ENCODE peak calls at places on chromosomes 4 and X, in ten cellular contexts. F is IMR-90, O is cardiac muscle cell, C is upper lobe of right lung, L is left ventricle myocardium inferior, S is fibroblast of lung, K is CD14-positive monocyte, I is Peyer's patch, H is body of pancreas, E is GM10248. B is an unnamed sample.

GRCh38 chr4:79574741-79575451 is 166.9 kb upstream of the GK2 start:
- DNase-seq in O (no peak), F (no peak), C (no peak), E (no peak), S (no peak), L (no peak), I (no peak), H (no peak), K (no peak), B (no peak)

GRCh38 chr4:3527914-3528876 is 4.0 kb downstream of the LRPAP1 start:
- DNase-seq in L (no peak), F (no peak), E (no peak), C (peak; percentile 58), K (peak; percentile 44), H (no peak), S (no peak), O (no peak), I (no peak), B (no peak)

GRCh38 chr4:173436149-173436579 is 37.2 kb upstream of the SCRG1 start:
- DNase-seq in H (no peak), I (no peak), E (no peak), S (peak; percentile 70), K (no peak), C (no peak), O (peak; percentile 80), L (no peak), F (peak; percentile 67), B (no peak)

GRCh38 chr4:73446336-73446938 is 10.4 kb downstream of the AFP start:
- DNase-seq in K (no peak), I (no peak), H (no peak), C (no peak), S (peak; percentile 64), O (peak; percentile 63), L (no peak), E (peak; percentile 48), F (peak; percentile 63), B (peak; percentile 45)

GRCh38 chrX:10756365-10756915 is 136.1 kb upstream of the MID1 start:
- DNase-seq in C (no peak), E (no peak), F (peak; percentile 92), S (peak; percentile 79), I (no peak), H (no peak), K (no peak), L (no peak), O (peak; percentile 83), B (peak; percentile 68)

GRCh38 chrX:115649461-115650063 is 88.6 kb downstream of the PLS3 start:
- DNase-seq in S (peak; percentile 9), L (no peak), H (no peak), C (no peak), O (no peak), K (no peak), F (no peak), I (no peak), E (no peak), B (no peak)

GRCh38 chrX:27435031-27435430 is 28.1 kb downstream of the PPP4R3C start:
- DNase-seq in E (no peak), L (no peak), S (no peak), K (no peak), O (no peak), I (no peak), F (no peak), C (no peak), H (no peak), B (no peak)

GRCh38 chr4:168151313-168151712 is 59.0 kb downstream of the ANXA10 start:
- DNase-seq in K (no peak), S (no peak), O (no peak), F (no peak), H (no peak), C (no peak), L (no peak), I (no peak), E (no peak), B (no peak)

GRCh38 chrX:10526442-10526841 is 93.9 kb downstream of the MID1 start:
- DNase-seq in K (no peak), S (peak; percentile 70), C (no peak), O (no peak), I (no peak), H (no peak), E (no peak), F (peak; percentile 63), L (no peak), B (no peak)

GRCh38 chr4:24664956-24665355 is 80.6 kb upstream of the DHX15 start:
- DNase-seq in L (no peak), I (no peak), E (no peak), K (no peak), H (no peak), O (peak; percentile 95), S (peak; percentile 67), C (no peak), F (peak; percentile 55), B (no peak)

GRCh38 chrX:154091678-154092077 is 5.8 kb downstream of the MECP2 start:
- DNase-seq in E (no peak), L (no peak), I (no peak), F (no peak), K (no peak), C (peak; percentile 76), H (peak; percentile 19), O (no peak), S (no peak), B (no peak)

GRCh38 chr4:110615366-110616161 is 7.3 kb downstream of the PITX2 start:
- DNase-seq in I (peak; percentile 85), O (no peak), H (no peak), F (no peak), C (no peak), L (no peak), K (no peak), S (no peak), E (no peak), B (no peak)

GRCh38 chrX:8043546-8043945 is 116.3 kb upstream of the PNPLA4 start:
- DNase-seq in E (no peak), L (no peak), K (no peak), F (no peak), H (no peak), O (no peak), S (no peak), C (no peak), I (no peak), B (no peak)

GRCh38 chrX:8043121-8043520 is 115.9 kb upstream of the PNPLA4 start:
- DNase-seq in C (no peak), F (no peak), H (no peak), E (no peak), S (no peak), O (no peak), L (no peak), K (no peak), I (no peak), B (no peak)

GRCh38 chrX:8037593-8038348 is 110.6 kb upstream of the PNPLA4 start:
- DNase-seq in S (peak; percentile 25), L (no peak), E (no peak), K (no peak), F (no peak), C (no peak), O (peak; percentile 25), H (no peak), I (no peak), B (no peak)

GRCh38 chrX:8044861-8045434 is 117.7 kb upstream of the PNPLA4 start:
- DNase-seq in H (no peak), F (no peak), I (no peak), K (no peak), C (no peak), E (no peak), L (no peak), O (peak; percentile 74), S (peak; percentile 17), B (no peak)

GRCh38 chrX:8042304-8042703 is 115.1 kb upstream of the PNPLA4 start:
- DNase-seq in E (no peak), S (no peak), O (no peak), F (no peak), C (no peak), L (no peak), K (no peak), H (no peak), I (no peak), B (peak; percentile 10)
- TF ChIP-seq CTCF in E (no peak), S (peak; percentile 19), O (no peak), F (peak; percentile 1), C (no peak), L (no peak), K (no peak), H (no peak), I (no peak), B (no peak)

GRCh38 chr4:183602444-183603102 is 56.4 kb downstream of the RWDD4 start:
- DNase-seq in C (no peak), I (no peak), O (peak; percentile 37), F (peak; percentile 33), K (no peak), H (no peak), L (no peak), E (no peak), S (peak; percentile 57), B (no peak)
- TF ChIP-seq CTCF in C (peak; percentile 36), I (peak; percentile 62), O (peak; percentile 42), F (peak; percentile 44), K (no peak), H (peak; percentile 17), L (peak; percentile 57), E (no peak), S (peak; percentile 47), B (no peak)

DNA sequence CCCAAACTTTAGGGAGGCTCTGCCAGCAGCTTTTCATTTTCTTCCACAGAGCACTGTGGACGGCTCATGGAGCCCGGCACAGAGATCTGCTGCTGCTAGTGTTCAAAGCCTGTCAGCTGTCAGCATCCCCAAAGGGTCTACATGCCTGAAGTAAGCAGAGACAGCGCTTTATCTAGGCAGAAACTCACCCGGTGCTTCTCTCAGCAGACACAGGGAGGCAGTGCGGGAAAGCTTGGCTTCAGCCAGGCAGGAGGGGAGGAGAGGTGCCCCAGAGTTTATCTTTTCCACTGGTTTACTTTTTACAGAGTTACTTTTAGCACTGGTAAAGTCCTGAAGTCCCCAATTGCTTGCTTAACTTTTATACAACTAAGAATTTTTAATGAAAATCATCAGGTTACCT is 339.3 kb downstream of the NKX6-1 start:
- DNase-seq in L (no peak), S (no peak), O (no peak), H (no peak), F (no peak), C (no peak), I (no peak), E (no peak), K (no peak), B (peak; percentile 39)
- TF ChIP-seq CTCF in L (no peak), S (no peak), O (no peak), H (no peak), F (no peak), C (no peak), I (no peak), E (no peak), K (no peak), B (no peak)

DNA sequence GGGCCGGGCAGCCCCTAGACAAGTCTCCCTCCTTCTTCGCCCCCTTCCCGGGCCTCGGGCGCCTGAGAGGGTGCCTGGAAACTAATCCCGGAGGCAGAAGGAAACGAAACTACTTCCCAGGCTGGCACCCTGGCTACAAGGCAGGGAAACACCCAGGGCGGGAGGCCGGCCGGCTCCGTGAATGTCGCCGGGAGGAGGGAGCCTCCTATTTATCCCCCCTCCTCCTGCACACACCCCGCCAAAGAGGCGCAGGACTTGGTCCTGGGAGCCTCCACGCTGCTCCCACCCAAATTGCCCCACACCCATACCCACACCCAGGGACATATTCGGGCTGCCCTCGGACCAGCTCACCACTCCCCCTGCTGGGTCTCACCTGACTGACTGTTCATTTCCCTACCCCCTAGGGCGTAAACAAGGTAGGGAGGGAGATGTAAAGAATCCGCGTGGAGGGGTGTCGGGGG is at the start of gene BTC:
- DNase-seq in I (peak; percentile 78), S (peak; percentile 27), H (peak; percentile 79), C (peak; percentile 81), K (no peak), E (peak; percentile 8), O (peak; percentile 22), L (no peak), F (no peak), B (peak; percentile 63)
- TF ChIP-seq CTCF in I (peak; percentile 61), S (peak; percentile 51), H (peak; percentile 32), C (peak; percentile 35), K (no peak), E (no peak), O (peak; percentile 44), L (peak; percentile 38), F (peak; percentile 9), B (peak; percentile 54)

B was measured in Caco-2.